ENCODE peak calls at places on chromosomes 6 and 20, in six cellular contexts. One of them, this sample, is unnamed.

GRCh38 chr6:10138917-10139316 is 276.0 kb downstream of the TFAP2A start:
- DNase-seq in NCI-H748 treated with DMSO at 0.1 percent for 48 hours: no peak
- DNase-seq in CD4-positive, alpha-beta memory T cell: no peak
- DNase-seq in HEK293T: no peak
- DNase-seq in prostate gland: no peak
- DNase-seq in activated naive CD8-positive, alpha-beta T cell treated with anti-CD3 and anti-CD28 coated beads, Interleukin-2, amount 50 U/mL, for 24 hours: no peak
- DNase-seq in this sample: no peak

GRCh38 chr6:110097443-110097842 is 82.0 kb downstream of the WASF1 start:
- DNase-seq in NCI-H748 treated with DMSO at 0.1 percent for 48 hours: no peak
- DNase-seq in CD4-positive, alpha-beta memory T cell: no peak
- DNase-seq in HEK293T: no peak
- DNase-seq in prostate gland: no peak
- DNase-seq in activated naive CD8-positive, alpha-beta T cell treated with anti-CD3 and anti-CD28 coated beads, Interleukin-2, amount 50 U/mL, for 24 hours: no peak
- DNase-seq in this sample: no peak

GRCh38 chr6:82015043-82015442 is 232.5 kb downstream of the IBTK start:
- DNase-seq in NCI-H748 treated with DMSO at 0.1 percent for 48 hours: no peak
- DNase-seq in CD4-positive, alpha-beta memory T cell: no peak
- DNase-seq in HEK293T: no peak
- DNase-seq in prostate gland: no peak
- DNase-seq in activated naive CD8-positive, alpha-beta T cell treated with anti-CD3 and anti-CD28 coated beads, Interleukin-2, amount 50 U/mL, for 24 hours: no peak
- DNase-seq in this sample: no peak

GRCh38 chr6:134379086-134379485 is 61.2 kb upstream of the SGK1 start:
- DNase-seq in NCI-H748 treated with DMSO at 0.1 percent for 48 hours: peak
- DNase-seq in CD4-positive, alpha-beta memory T cell: peak
- DNase-seq in HEK293T: no peak
- DNase-seq in prostate gland: peak
- DNase-seq in activated naive CD8-positive, alpha-beta T cell treated with anti-CD3 and anti-CD28 coated beads, Interleukin-2, amount 50 U/mL, for 24 hours: peak
- DNase-seq in this sample: no peak

GRCh38 chr6:42401605-42401935 is 50.2 kb downstream of the TRERF1 start:
- DNase-seq in NCI-H748 treated with DMSO at 0.1 percent for 48 hours: no peak
- DNase-seq in CD4-positive, alpha-beta memory T cell: no peak
- DNase-seq in HEK293T: no peak
- DNase-seq in prostate gland: no peak
- DNase-seq in activated naive CD8-positive, alpha-beta T cell treated with anti-CD3 and anti-CD28 coated beads, Interleukin-2, amount 50 U/mL, for 24 hours: no peak
- DNase-seq in this sample: no peak

GRCh38 chr6:28884423-28885148 is 39.2 kb downstream of the TRIM27 start:
- DNase-seq in NCI-H748 treated with DMSO at 0.1 percent for 48 hours: no peak
- DNase-seq in CD4-positive, alpha-beta memory T cell: peak
- DNase-seq in HEK293T: no peak
- DNase-seq in prostate gland: no peak
- DNase-seq in activated naive CD8-positive, alpha-beta T cell treated with anti-CD3 and anti-CD28 coated beads, Interleukin-2, amount 50 U/mL, for 24 hours: peak
- DNase-seq in this sample: no peak

GRCh38 chr6:33609444-33610034 is 11.6 kb upstream of the ITPR3 start:
- DNase-seq in NCI-H748 treated with DMSO at 0.1 percent for 48 hours: no peak
- DNase-seq in CD4-positive, alpha-beta memory T cell: no peak
- DNase-seq in HEK293T: no peak
- DNase-seq in prostate gland: no peak
- DNase-seq in activated naive CD8-positive, alpha-beta T cell treated with anti-CD3 and anti-CD28 coated beads, Interleukin-2, amount 50 U/mL, for 24 hours: no peak
- DNase-seq in this sample: no peak

GRCh38 chr6:139982652-139983051 is 608.2 kb upstream of the CITED2 start:
- DNase-seq in NCI-H748 treated with DMSO at 0.1 percent for 48 hours: no peak
- DNase-seq in CD4-positive, alpha-beta memory T cell: no peak
- DNase-seq in HEK293T: no peak
- DNase-seq in prostate gland: no peak
- DNase-seq in activated naive CD8-positive, alpha-beta T cell treated with anti-CD3 and anti-CD28 coated beads, Interleukin-2, amount 50 U/mL, for 24 hours: no peak
- DNase-seq in this sample: no peak

GRCh38 chr6:145372671-145373123 is 362.6 kb downstream of the EPM2A start:
- DNase-seq in NCI-H748 treated with DMSO at 0.1 percent for 48 hours: no peak
- DNase-seq in CD4-positive, alpha-beta memory T cell: peak
- DNase-seq in HEK293T: no peak
- DNase-seq in prostate gland: no peak
- DNase-seq in activated naive CD8-positive, alpha-beta T cell treated with anti-CD3 and anti-CD28 coated beads, Interleukin-2, amount 50 U/mL, for 24 hours: no peak
- DNase-seq in this sample: no peak

GRCh38 chr6:30955367-30956042 is 14.7 kb downstream of the MUCL3 start:
- DNase-seq in NCI-H748 treated with DMSO at 0.1 percent for 48 hours: peak
- DNase-seq in CD4-positive, alpha-beta memory T cell: peak
- DNase-seq in HEK293T: peak
- DNase-seq in prostate gland: no peak
- DNase-seq in activated naive CD8-positive, alpha-beta T cell treated with anti-CD3 and anti-CD28 coated beads, Interleukin-2, amount 50 U/mL, for 24 hours: peak
- DNase-seq in this sample: no peak

GRCh38 chr20:37574199-37574890 is 46.7 kb upstream of the BLCAP start:
- DNase-seq in NCI-H748 treated with DMSO at 0.1 percent for 48 hours: no peak
- DNase-seq in CD4-positive, alpha-beta memory T cell: no peak
- DNase-seq in HEK293T: no peak
- DNase-seq in prostate gland: no peak
- DNase-seq in activated naive CD8-positive, alpha-beta T cell treated with anti-CD3 and anti-CD28 coated beads, Interleukin-2, amount 50 U/mL, for 24 hours: no peak
- DNase-seq in this sample: no peak

GRCh38 chr20:59774204-59774641 is 159.2 kb downstream of the SYCP2 start:
- DNase-seq in NCI-H748 treated with DMSO at 0.1 percent for 48 hours: no peak
- DNase-seq in CD4-positive, alpha-beta memory T cell: no peak
- DNase-seq in HEK293T: no peak
- DNase-seq in prostate gland: no peak
- DNase-seq in activated naive CD8-positive, alpha-beta T cell treated with anti-CD3 and anti-CD28 coated beads, Interleukin-2, amount 50 U/mL, for 24 hours: no peak
- DNase-seq in this sample: no peak

GRCh38 chr6:46190889-46191288 is 20.1 kb upstream of the ENPP5 start:
- DNase-seq in NCI-H748 treated with DMSO at 0.1 percent for 48 hours: no peak
- DNase-seq in CD4-positive, alpha-beta memory T cell: no peak
- DNase-seq in HEK293T: no peak
- DNase-seq in prostate gland: no peak
- DNase-seq in activated naive CD8-positive, alpha-beta T cell treated with anti-CD3 and anti-CD28 coated beads, Interleukin-2, amount 50 U/mL, for 24 hours: no peak
- DNase-seq in this sample: no peak